ENCODE peak calls at places on chromosomes 4 and X, in ten cellular contexts. E is colonic mucosa, U is ascending aorta, C is breast epithelium, N is OCI-LY7, B is psoas muscle, F is cardiac muscle cell, T is HCT116, H is pancreas, Q is hepatocyte. G is an unnamed sample. For H3K36me3 and H3K4me1, the result is how much of the 10 kb centered on the place peaks cover.

GRCh38 chr4:57023104-57023503 is 44.4 kb downstream of the POLR2B start:
- DNase-seq in F (no peak), H (no peak), T (no peak), Q (no peak), B (no peak), C (no peak), U (no peak), E (no peak), N (no peak), G (no peak)

GRCh38 chr4:77538144-77538543 is 67.5 kb upstream of the CXCL13 start:
- DNase-seq in Q (no peak), C (no peak), N (no peak), T (peak), H (no peak), E (no peak), F (no peak), U (no peak), B (no peak), G (no peak)

GRCh38 chrX:49237060-49237459 is 1.8 kb downstream of the CCDC22 start:
- DNase-seq in E (no peak), Q (no peak), U (no peak), T (no peak), B (no peak), H (no peak), N (no peak), F (no peak), C (no peak), G (no peak)

GRCh38 chr4:59818656-59819055 is 1381.5 kb upstream of the ADGRL3 start:
- DNase-seq in C (no peak), H (no peak), Q (no peak), N (no peak), F (no peak), E (no peak), U (no peak), T (no peak), B (no peak), G (no peak)

GRCh38 chr4:130403221-130403620 is 1307.3 kb downstream of the C4orf33 start:
- DNase-seq in N (no peak), Q (no peak), H (no peak), C (no peak), B (no peak), E (no peak), U (no peak), T (no peak), F (no peak), G (no peak)

GRCh38 chr4:171588146-171588545 is 225.1 kb upstream of the GALNTL6 start:
- DNase-seq in E (no peak), B (no peak), U (no peak), T (no peak), N (no peak), C (no peak), Q (no peak), F (no peak), H (no peak), G (no peak)

GRCh38 chr4:5051692-5052423 is 578 bp downstream of the STK32B start:
- DNase-seq in C (no peak), F (peak), U (no peak), H (peak), B (peak), T (no peak), Q (no peak), N (no peak), E (no peak), G (no peak)

GRCh38 chrX:2967998-2968909 is 38.1 kb upstream of the ARSH start:
- DNase-seq in H (no peak), B (no peak), F (no peak), C (peak), Q (no peak), T (no peak), N (no peak), U (no peak), E (peak), G (no peak)

GRCh38 chr4:111652206-111652605 is 493.0 kb upstream of the FAM241A start:
- DNase-seq in T (no peak), Q (no peak), F (no peak), N (no peak), E (no peak), H (no peak), U (no peak), B (no peak), C (no peak), G (no peak)

GRCh38 chrX:154648931-154649863 is 4.2 kb downstream of the CTAG2 start:
- DNase-seq in C (no peak), B (no peak), F (no peak), Q (peak), H (peak), U (no peak), N (no peak), T (no peak), E (no peak), G (no peak)

DNA sequence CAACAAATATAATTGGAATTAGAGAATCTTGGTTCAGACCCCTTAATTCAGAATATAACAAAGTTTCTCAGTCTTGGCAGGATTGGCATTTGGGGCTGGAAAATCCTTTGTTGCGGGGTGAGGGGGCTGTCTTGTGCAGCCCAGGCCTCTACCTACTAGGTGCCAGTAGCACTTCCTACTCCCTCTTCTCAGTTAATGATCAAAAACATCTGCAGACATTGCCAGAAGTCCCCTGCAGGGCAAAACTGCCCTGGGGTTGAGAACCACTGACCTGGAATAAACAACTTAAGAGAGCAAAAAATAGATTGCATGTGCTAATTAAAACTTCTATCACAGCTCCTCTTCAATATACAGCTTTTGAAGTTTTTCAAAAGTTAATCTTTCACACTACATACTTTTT is 36.7 kb upstream of the CXorf38 start:
- DNase-seq in C (no peak), N (no peak), U (no peak), B (no peak), Q (no peak), H (no peak), F (no peak), T (no peak), E (no peak), G (no peak)
- H3K36me3 ChIP-seq in C (under half), N (half or more), U (under half), B (under half), Q (under half), H (under half), F (under half), T (under half), E (under half), G (under half)

GRCh38 chr4:159505275-159505975 is 402.5 kb downstream of the RAPGEF2 start:
- DNase-seq in B (no peak), F (no peak), Q (no peak), C (no peak), H (no peak), N (no peak), E (no peak), U (no peak), T (no peak), G (no peak)
- H3K4me1 ChIP-seq in B (under half), F (under half), Q (under half), C (under half), H (under half), N (under half), E (under half), U (under half), T (under half), G (under half)

GRCh38 chrX:136170109-136170800 is 22.9 kb downstream of the FHL1 start:
- DNase-seq in Q (peak), B (no peak), N (no peak), H (no peak), T (no peak), F (no peak), U (no peak), E (no peak), C (no peak), G (no peak)
- TF ChIP-seq CTCF in Q (peak), B (peak), N (no peak), H (no peak), T (no peak), F (peak), U (no peak), E (no peak), C (no peak), G (no peak)

GRCh38 chrX:53538781-53539180 is 104.6 kb upstream of the HSD17B10 start:
- DNase-seq in F (no peak), H (no peak), U (no peak), C (no peak), T (no peak), B (no peak), N (no peak), Q (no peak), E (no peak), G (no peak)
- H3K36me3 ChIP-seq in F (under half), H (under half), U (half or more), C (under half), T (under half), B (under half), N (half or more), Q (under half), E (under half), G (half or more)

GRCh38 chr4:142703694-142704309 is 142.3 kb downstream of the INPP4B start:
- DNase-seq in T (no peak), U (no peak), B (no peak), N (no peak), E (no peak), Q (no peak), C (no peak), H (no peak), F (no peak), G (no peak)
- H3K4me1 ChIP-seq in T (under half), U (under half), B (under half), N (under half), E (under half), Q (under half), C (under half), H (under half), F (under half), G (under half)

GRCh38 chr4:101163936-101164335 is 183.4 kb downstream of the PPP3CA start:
- DNase-seq in Q (no peak), E (no peak), H (no peak), N (no peak), B (no peak), U (no peak), C (no peak), T (peak), F (no peak), G (no peak)

GRCh38 chr4:101171747-101172146 is 175.6 kb downstream of the PPP3CA start:
- DNase-seq in E (no peak), U (no peak), N (no peak), F (no peak), Q (no peak), H (no peak), C (no peak), B (no peak), T (no peak), G (no peak)

GRCh38 chr4:101174679-101175078 is 172.6 kb downstream of the PPP3CA start:
- DNase-seq in Q (no peak), H (no peak), F (peak), U (no peak), E (no peak), T (no peak), B (no peak), C (no peak), N (no peak), G (no peak)

GRCh38 chr4:101169044-101170014 is 178.0 kb downstream of the PPP3CA start:
- DNase-seq in H (no peak), F (peak), N (peak), U (peak), Q (peak), C (no peak), T (peak), E (peak), B (peak), G (peak)
- TF ChIP-seq CTCF in H (peak), F (peak), N (peak), U (peak), Q (peak), C (peak), T (peak), E (peak), B (peak), G (peak)

G was measured in BE2C.